ENCODE peak calls at places on chromosomes 11 and 22, in nine cellular contexts. W, J, A, E, C, D, G, U and H are unnamed samples.

GRCh38 chr22:46491936-46492335 is 45.5 kb downstream of the CELSR1 start:
- DNase-seq in J (no peak), A (no peak), U (peak; percentile 35), D (no peak), C (no peak), E (peak; percentile 19), W (no peak), G (no peak), H (no peak)

GRCh38 chr11:105220175-105220574 is 80.6 kb upstream of the CARD18 start:
- DNase-seq in E (no peak), U (no peak), D (no peak), G (no peak), A (no peak), J (no peak), W (no peak), C (no peak), H (no peak)

GRCh38 chr11:18775492-18776292 is 15.9 kb downstream of the PTPN5 start:
- DNase-seq in C (peak; percentile 79), G (peak; percentile 84), D (peak; percentile 72), E (peak; percentile 31), A (peak; percentile 36), J (peak; percentile 26), U (peak; percentile 70), W (peak; percentile 86), H (no peak)

GRCh38 chr11:74010306-74010981 is 1.6 kb upstream of the UCP3 start:
- DNase-seq in C (no peak), G (no peak), J (no peak), E (no peak), D (no peak), A (no peak), W (no peak), U (no peak), H (no peak)

GRCh38 chr11:71127806-71128205 is 124.6 kb downstream of the SHANK2 start:
- DNase-seq in W (no peak), E (no peak), G (no peak), D (no peak), C (no peak), A (no peak), U (no peak), J (no peak), H (no peak)

GRCh38 chr22:27133951-27134664 is 476.7 kb downstream of the MIAT start:
- DNase-seq in C (peak; percentile 43), J (no peak), E (peak; percentile 86), U (peak; percentile 44), W (no peak), D (no peak), A (no peak), G (peak; percentile 30), H (peak; percentile 51)

GRCh38 chr11:75261902-75262361 is 21.4 kb downstream of the TPBGL start:
- DNase-seq in D (no peak), U (no peak), W (peak; percentile 1), E (no peak), C (no peak), J (no peak), G (no peak), A (no peak), H (peak; percentile 8)

GRCh38 chr11:32919338-32919737 is 26.7 kb downstream of the QSER1 start:
- DNase-seq in W (no peak), D (no peak), A (no peak), J (no peak), U (no peak), G (no peak), C (no peak), E (no peak), H (no peak)

GRCh38 chr11:121596195-121597145 is 143.7 kb upstream of the SORL1-AS1 start:
- DNase-seq in C (peak; percentile 60), G (no peak), J (no peak), W (no peak), U (no peak), E (peak; percentile 48), A (no peak), D (no peak), H (no peak)

GRCh38 chr11:86515297-86516094 is 140.8 kb downstream of the CCDC81 start:
- DNase-seq in J (no peak), U (no peak), E (peak; percentile 91), D (no peak), A (no peak), W (no peak), G (peak; percentile 48), C (peak; percentile 75), H (peak; percentile 56)

GRCh38 chr11:73145986-73146575 is 4.0 kb upstream of the FCHSD2 start:
- DNase-seq in J (no peak), W (no peak), D (no peak), E (no peak), C (no peak), G (no peak), U (peak; percentile 63), A (no peak), H (no peak)

GRCh38 chr11:104588975-104589374 is 309.3 kb downstream of the CASP12 start:
- DNase-seq in G (no peak), A (no peak), J (no peak), C (no peak), D (no peak), E (no peak), U (no peak), W (no peak), H (no peak)

GRCh38 chr11:26730711-26731460 is 9.0 kb upstream of the SLC5A12 start:
- DNase-seq in C (no peak), G (no peak), D (no peak), W (no peak), A (no peak), J (no peak), E (peak; percentile 1), U (no peak), H (no peak)

GRCh38 chr11:102226702-102227101 is 90.6 kb upstream of the BIRC3 start:
- DNase-seq in U (no peak), D (no peak), C (peak; percentile 87), W (no peak), E (peak; percentile 88), J (no peak), A (no peak), G (peak; percentile 55), H (no peak)

GRCh38 chr22:17228725-17229126 is 9.5 kb upstream of the ADA2 start:
- DNase-seq in U (no peak), E (no peak), A (no peak), D (peak; percentile 68), J (no peak), W (no peak), G (no peak), C (peak; percentile 43), H (no peak)

GRCh38 chr11:46684364-46684763 is 16.1 kb downstream of the ARHGAP1 start:
- DNase-seq in U (no peak), W (no peak), D (no peak), C (no peak), E (no peak), J (no peak), A (no peak), G (no peak), H (no peak)

DNA sequence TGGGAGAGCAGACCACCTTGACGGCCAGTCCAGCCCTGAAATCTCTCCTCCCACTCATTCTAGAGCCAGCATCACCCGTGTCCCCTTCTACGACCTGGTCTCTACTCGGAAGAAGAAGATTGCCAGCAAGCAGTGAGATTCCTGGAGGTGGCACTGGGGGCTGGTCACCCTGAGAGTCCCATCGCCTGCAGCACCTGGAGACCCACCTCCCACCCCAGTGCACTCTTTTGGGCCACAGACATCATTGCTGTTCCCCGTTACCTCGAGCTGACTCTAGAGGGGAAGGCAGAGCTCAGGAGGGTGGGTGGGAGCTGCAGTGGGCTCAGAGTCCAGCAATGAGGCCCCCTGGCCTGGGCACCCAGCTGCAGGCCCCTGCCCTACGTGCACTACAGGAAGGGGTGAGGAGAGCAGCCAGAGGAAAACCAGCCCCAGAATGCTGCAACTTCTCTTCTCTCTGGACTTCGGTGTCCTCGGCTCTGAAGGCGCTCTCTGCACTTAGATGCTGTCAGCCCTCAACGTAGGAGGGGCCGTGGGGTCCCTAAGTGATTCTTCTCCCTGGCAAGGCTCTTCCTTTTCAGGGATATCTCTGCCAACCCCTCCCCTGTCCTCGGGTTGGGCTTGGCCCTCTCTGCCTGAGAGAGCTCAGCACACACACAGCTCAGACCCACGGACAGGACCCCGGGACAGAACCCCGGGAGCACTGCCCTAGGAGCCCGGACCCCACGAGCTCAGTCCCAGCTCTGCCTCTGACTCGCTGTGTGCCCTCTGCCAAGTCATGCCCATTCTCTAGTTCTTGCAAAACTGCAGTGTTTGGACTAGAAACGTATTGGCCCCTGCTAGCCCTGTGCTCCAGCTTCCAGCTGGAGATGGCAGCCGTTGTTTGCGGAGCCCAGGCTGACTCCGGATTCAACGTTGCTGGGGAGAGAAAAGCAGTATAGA is 31.3 kb downstream of the CYTH4 start:
- DNase-seq in D (no peak), A (no peak), U (no peak), E (peak; percentile 21), W (no peak), J (no peak), G (no peak), C (no peak), H (no peak)
- H3K27ac ChIP-seq in D (no peak overlapping the region), A (no peak overlapping the region), U (no peak overlapping the region), E (no peak overlapping the region), W (no peak overlapping the region), J (peak overlapping the region; percentile 27), G (no peak overlapping the region), C (no peak overlapping the region), H (no peak overlapping the region)

GRCh38 chr22:32538516-32538915 is 63.9 kb downstream of the FBXO7 start:
- DNase-seq in D (no peak), W (no peak), J (no peak), A (no peak), G (no peak), U (no peak), C (no peak), E (no peak), H (no peak)
- H3K4me1 ChIP-seq in D (peaks cover 34% of the 10 kb centered on the region), W (peaks cover 7% of the 10 kb centered on the region), J (no peaks in the 10 kb centered on the region), A (no peaks in the 10 kb centered on the region), G (no peaks in the 10 kb centered on the region), U (peaks cover 22% of the 10 kb centered on the region), C (no peaks in the 10 kb centered on the region), E (peaks cover 12% of the 10 kb centered on the region), H (peaks cover 5% of the 10 kb centered on the region)

GRCh38 chr22:24117942-24118341 is 63.3 kb upstream of the SUSD2 start:
- DNase-seq in E (no peak), U (no peak), J (no peak), D (no peak), G (no peak), A (no peak), W (peak; percentile 43), C (no peak), H (no peak)

GRCh38 chr22:24120029-24120428 is 61.3 kb upstream of the SUSD2 start:
- DNase-seq in A (no peak), W (no peak), J (no peak), G (no peak), E (no peak), C (no peak), D (peak; percentile 24), U (no peak), H (no peak)

GRCh38 chr22:24119476-24119875 is 61.8 kb upstream of the SUSD2 start:
- DNase-seq in C (no peak), E (no peak), G (no peak), J (no peak), W (no peak), U (no peak), A (no peak), D (peak; percentile 35), H (no peak)

GRCh38 chr22:24121938-24122337 is 59.3 kb upstream of the SUSD2 start:
- DNase-seq in D (no peak), E (no peak), A (no peak), J (no peak), W (no peak), C (no peak), G (no peak), U (no peak), H (no peak)

GRCh38 chr22:24118689-24119384 is 62.5 kb upstream of the SUSD2 start:
- DNase-seq in U (no peak), G (no peak), W (no peak), J (no peak), A (no peak), D (peak; percentile 42), E (no peak), C (no peak), H (no peak)
- H3K36me3 ChIP-seq in U (peaks cover 98% of the 10 kb centered on the region), G (peaks cover 26% of the 10 kb centered on the region), W (no peaks in the 10 kb centered on the region), J (peaks cover 43% of the 10 kb centered on the region), A (peaks cover 14% of the 10 kb centered on the region), D (peaks cover 89% of the 10 kb centered on the region), E (peaks cover 38% of the 10 kb centered on the region), C (no peaks in the 10 kb centered on the region), H (no peaks in the 10 kb centered on the region)

GRCh38 chr11:120212259-120212888 is 1.5 kb downstream of the OAF start:
- DNase-seq in D (no peak), E (peak; percentile 32), A (no peak), C (peak; percentile 48), W (no peak), G (no peak), J (no peak), U (no peak), H (no peak)
- H3K27ac ChIP-seq in D (no peak overlapping the region), E (peak overlapping the region; percentile 45), A (peak overlapping the region; percentile 80), C (peak overlapping the region; percentile 32), W (no peak overlapping the region), G (peak overlapping the region; percentile 88), J (no peak overlapping the region), U (peak overlapping the region; percentile 90), H (peak overlapping the region; percentile 87)